ENCODE peak calls at places on chromosome 21, in seven cellular contexts. L is psoas muscle, B is testis, E is fibroblast of mammary gland, P is IMR-90, I is neural progenitor cell, Y is foreskin fibroblast. J is an unnamed sample.

GRCh38 chr21:46603228-46603627 is 1.7 kb downstream of the S100B start:
- DNase-seq in E (no peak), I (peak; percentile 60), L (no peak), Y (peak; percentile 27), B (no peak), P (no peak), J (no peak)

GRCh38 chr21:37521658-37522057 is 155.1 kb downstream of the DYRK1A start:
- DNase-seq in I (no peak), L (no peak), Y (no peak), B (no peak), E (no peak), P (no peak), J (no peak)

GRCh38 chr21:28617300-28617699 is 375.4 kb downstream of the LTN1 start:
- DNase-seq in E (no peak), I (no peak), P (no peak), L (no peak), Y (no peak), B (no peak), J (no peak)

GRCh38 chr21:39633043-39633442 is 20.3 kb downstream of the B3GALT5 start:
- DNase-seq in B (no peak), E (peak; percentile 53), L (no peak), I (no peak), P (peak; percentile 52), Y (peak; percentile 82), J (no peak)

GRCh38 chr21:21200103-21200938 is 202.1 kb downstream of the NCAM2 start:
- DNase-seq in E (peak; percentile 99), L (peak; percentile 44), I (no peak), B (peak; percentile 30), P (peak; percentile 99), Y (peak; percentile 96), J (peak; percentile 99)

GRCh38 chr21:28776251-28776650 is 216.4 kb downstream of the LTN1 start:
- DNase-seq in L (no peak), B (no peak), P (peak; percentile 96), Y (peak; percentile 86), I (no peak), E (peak; percentile 96), J (peak; percentile 89)

GRCh38 chr21:37489553-37489952 is 123.0 kb downstream of the DYRK1A start:
- DNase-seq in Y (no peak), I (no peak), L (no peak), B (no peak), E (no peak), P (no peak), J (no peak)

GRCh38 chr21:44836666-44837471 is 19.0 kb upstream of the SUMO3 start:
- DNase-seq in E (peak; percentile 39), P (no peak), L (no peak), I (no peak), Y (peak; percentile 69), B (peak; percentile 88), J (peak; percentile 55)

GRCh38 chr21:31915566-31915965 is 42.7 kb downstream of the HUNK start:
- DNase-seq in Y (no peak), I (no peak), L (no peak), E (no peak), B (no peak), P (no peak), J (no peak)

GRCh38 chr21:17370263-17370662 is 142.6 kb upstream of the CXADR start:
- DNase-seq in P (no peak), Y (no peak), B (no peak), I (no peak), L (no peak), E (no peak), J (no peak)

GRCh38 chr21:44977616-44978340 is 37.9 kb downstream of the SLX9 start:
- DNase-seq in B (no peak), I (no peak), L (no peak), P (no peak), Y (no peak), E (no peak), J (no peak)

GRCh38 chr21:14531927-14532326 is 14.2 kb downstream of the SAMSN1 start:
- DNase-seq in L (no peak), Y (no peak), P (no peak), B (no peak), E (no peak), I (no peak), J (no peak)
- H3K4me3 ChIP-seq in L (no peak overlapping the region), Y (no peak overlapping the region), P (no peak overlapping the region), B (no peak overlapping the region), E (no peak overlapping the region), I (no peak overlapping the region), J (no peak overlapping the region)

GRCh38 chr21:22575165-22575584 is 1577.0 kb downstream of the NCAM2 start:
- DNase-seq in B (peak; percentile 22), L (no peak), Y (no peak), E (no peak), P (no peak), I (peak; percentile 71), J (no peak)
- TF ChIP-seq CTCF in B (peak; percentile 28), L (no peak), Y (no peak), E (no peak), P (no peak), I (peak; percentile 75), J (no peak)

DNA sequence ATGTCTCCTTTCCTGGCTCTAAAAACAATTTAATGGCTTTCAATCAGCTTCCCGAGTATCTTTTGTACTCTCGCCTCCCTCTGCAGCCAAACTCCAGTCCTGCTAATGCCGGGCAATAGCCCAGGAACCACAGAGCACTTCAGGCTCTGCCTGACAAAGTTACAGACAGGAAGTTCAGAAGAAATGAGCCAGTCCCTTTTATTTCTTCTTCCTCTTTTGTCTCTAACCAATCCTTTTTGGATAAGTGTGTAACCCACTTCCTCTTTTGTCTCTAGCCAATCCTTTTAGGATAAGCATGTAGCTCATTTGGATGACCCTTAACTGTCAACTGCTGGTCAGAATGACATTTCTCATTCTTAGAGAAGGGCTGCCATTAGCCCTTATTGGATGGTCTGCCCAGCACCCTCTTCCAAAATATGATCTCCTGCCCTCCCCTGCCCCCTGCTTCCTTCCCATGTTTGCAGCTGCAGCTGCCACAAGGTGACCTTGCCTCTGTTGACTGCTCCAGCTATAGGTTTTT is 6.4 kb upstream of the DOP1B start:
- DNase-seq in I (no peak), L (peak; percentile 27), B (peak; percentile 53), Y (peak; percentile 77), E (peak; percentile 55), P (peak; percentile 54), J (peak; percentile 71)
- H3K4me3 ChIP-seq in I (no peak overlapping the region), L (no peak overlapping the region), B (no peak overlapping the region), Y (no peak overlapping the region), E (no peak overlapping the region), P (no peak overlapping the region), J (no peak overlapping the region)

GRCh38 chr21:41557884-41558283 is 49.9 kb upstream of the TMPRSS2 start:
- DNase-seq in E (no peak), I (no peak), B (no peak), L (no peak), Y (no peak), P (no peak), J (no peak)
- TF ChIP-seq CTCF in E (no peak), I (no peak), B (no peak), L (no peak), Y (no peak), P (no peak), J (no peak)

GRCh38 chr21:16195476-16195875 is 465.7 kb downstream of the USP25 start:
- DNase-seq in E (peak; percentile 89), Y (peak; percentile 79), B (no peak), L (no peak), I (no peak), P (peak; percentile 70), J (peak; percentile 66)

GRCh38 chr21:16195896-16196443 is 466.2 kb downstream of the USP25 start:
- DNase-seq in Y (peak; percentile 12), L (no peak), I (no peak), P (no peak), E (peak; percentile 25), B (no peak), J (peak; percentile 50)

GRCh38 chr21:16192900-16193299 is 463.1 kb downstream of the USP25 start:
- DNase-seq in Y (peak; percentile 77), P (peak; percentile 20), I (no peak), B (no peak), E (peak; percentile 85), L (no peak), J (peak; percentile 19)

GRCh38 chr21:16196521-16197208 is 466.9 kb downstream of the USP25 start:
- DNase-seq in Y (peak; percentile 48), B (no peak), L (no peak), I (no peak), P (no peak), E (peak; percentile 47), J (peak; percentile 60)

GRCh38 chr21:16194851-16195251 is 465.1 kb downstream of the USP25 start:
- DNase-seq in B (peak; percentile 54), Y (peak; percentile 65), P (peak; percentile 17), E (peak; percentile 49), I (peak; percentile 3), L (no peak), J (peak; percentile 46)
- H3K4me3 ChIP-seq in B (peak overlapping the region; percentile 55), Y (peak overlapping the region; percentile 61), P (peak overlapping the region; percentile 6), E (peak overlapping the region; percentile 65), I (no peak overlapping the region), L (peak overlapping the region; percentile 66), J (peak overlapping the region; percentile 36)

GRCh38 chr21:33259995-33260394 is 6.2 kb upstream of the IL10RB start:
- DNase-seq in Y (no peak), I (no peak), P (no peak), E (no peak), B (no peak), L (no peak), J (no peak)

GRCh38 chr21:33262921-33263320 is 3.2 kb upstream of the IL10RB start:
- DNase-seq in E (no peak), B (no peak), I (no peak), L (no peak), Y (no peak), P (no peak), J (no peak)

GRCh38 chr21:33264561-33264960 is 1.6 kb upstream of the IL10RB start:
- DNase-seq in L (no peak), I (no peak), E (no peak), B (no peak), Y (no peak), P (no peak), J (no peak)

GRCh38 chr21:33259428-33259827 is 6.7 kb upstream of the IL10RB start:
- DNase-seq in B (no peak), L (no peak), Y (peak; percentile 69), P (peak; percentile 60), I (no peak), E (peak; percentile 41), J (no peak)

GRCh38 chr21:33261635-33262034 is 4.5 kb upstream of the IL10RB start:
- DNase-seq in L (no peak), Y (peak; percentile 72), B (peak; percentile 34), I (no peak), E (peak; percentile 66), P (peak; percentile 62), J (no peak)
- TF ChIP-seq CTCF in L (no peak), Y (no peak), B (no peak), I (no peak), E (no peak), P (no peak), J (no peak)

DNA sequence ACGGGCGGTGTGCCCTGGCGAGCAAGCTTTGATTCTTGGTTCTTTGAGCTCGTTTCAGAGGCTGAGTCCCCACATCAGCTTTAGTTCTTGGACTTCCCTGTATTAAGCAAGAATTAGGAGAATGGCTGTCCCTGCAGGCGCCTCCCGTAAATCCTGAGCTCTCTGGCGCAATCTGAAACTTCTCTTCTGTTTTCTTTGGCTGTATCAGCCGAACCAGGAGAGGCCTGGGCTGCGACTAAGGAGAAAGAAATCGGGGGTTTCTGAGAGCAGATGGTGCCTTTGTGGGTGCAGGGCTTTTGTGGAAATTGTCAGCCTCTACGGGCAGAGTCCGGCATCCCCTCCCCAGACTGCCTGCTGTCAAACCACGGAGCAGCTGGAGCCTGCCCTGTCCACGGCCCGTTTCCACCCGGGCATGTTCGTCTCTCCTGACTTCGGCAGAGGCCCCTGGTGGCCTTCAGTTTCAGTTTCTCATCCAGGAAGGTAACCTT is 17.9 kb downstream of the CSTB start:
- DNase-seq in Y (peak; percentile 80), P (peak; percentile 70), B (peak; percentile 60), L (peak; percentile 55), I (no peak), E (peak; percentile 71), J (peak; percentile 83)
- H3K4me3 ChIP-seq in Y (no peak overlapping the region), P (no peak overlapping the region), B (no peak overlapping the region), L (peak overlapping the region; percentile 20), I (no peak overlapping the region), E (no peak overlapping the region), J (no peak overlapping the region)

J was measured in cardiac fibroblast.